ENCODE peak calls at places on chromosomes 2 and 18, in five cellular contexts. One of them, this sample, is unnamed. For H3K4me1, the result is how much of the 10 kb centered on the place peaks cover.

GRCh38 chr18:48824231-48824970 is 126.4 kb downstream of the SMAD7 start:
- DNase-seq in uterus: peak
- DNase-seq in ascending aorta: no peak
- DNase-seq in adrenal gland: peak
- DNase-seq in heart right ventricle: no peak
- DNase-seq in this sample: peak

GRCh38 chr18:9403795-9404564 is 69.4 kb downstream of the TWSG1 start:
- DNase-seq in adrenal gland: no peak
- DNase-seq in heart right ventricle: no peak
- DNase-seq in ascending aorta: no peak
- DNase-seq in uterus: no peak
- DNase-seq in this sample: no peak

GRCh38 chr2:65053199-65053598 is 3.0 kb upstream of the CEP68 start:
- DNase-seq in ascending aorta: no peak
- DNase-seq in heart right ventricle: no peak
- DNase-seq in uterus: no peak
- DNase-seq in adrenal gland: no peak
- DNase-seq in this sample: no peak

GRCh38 chr18:31101148-31102019 is 837 bp downstream of the DSC2 start:
- DNase-seq in uterus: peak
- DNase-seq in adrenal gland: peak
- DNase-seq in heart right ventricle: peak
- DNase-seq in ascending aorta: peak
- DNase-seq in this sample: peak

GRCh38 chr2:23850564-23851256 is 76.2 kb downstream of the ATAD2B start:
- DNase-seq in heart right ventricle: no peak
- DNase-seq in adrenal gland: no peak
- DNase-seq in uterus: no peak
- DNase-seq in ascending aorta: no peak
- DNase-seq in this sample: no peak

GRCh38 chr2:190682168-190682567 is 33.3 kb downstream of the NAB1 start:
- DNase-seq in heart right ventricle: no peak
- DNase-seq in uterus: no peak
- DNase-seq in adrenal gland: no peak
- DNase-seq in ascending aorta: no peak
- DNase-seq in this sample: no peak

GRCh38 chr2:74762789-74763188 is 71.1 kb upstream of the HK2 start:
- DNase-seq in ascending aorta: no peak
- DNase-seq in adrenal gland: no peak
- DNase-seq in heart right ventricle: no peak
- DNase-seq in uterus: no peak
- DNase-seq in this sample: no peak

GRCh38 chr2:169119117-169119770 is 49.9 kb downstream of the DHRS9 start:
- DNase-seq in ascending aorta: no peak
- DNase-seq in adrenal gland: no peak
- DNase-seq in uterus: no peak
- DNase-seq in heart right ventricle: no peak
- DNase-seq in this sample: no peak

GRCh38 chr2:6885968-6886367 is 8.4 kb downstream of the RSAD2 start:
- DNase-seq in uterus: no peak
- DNase-seq in adrenal gland: no peak
- DNase-seq in heart right ventricle: no peak
- DNase-seq in ascending aorta: no peak
- DNase-seq in this sample: no peak

GRCh38 chr2:21254170-21254965 is 130.6 kb downstream of the TDRD15 start:
- DNase-seq in uterus: no peak
- DNase-seq in adrenal gland: no peak
- DNase-seq in heart right ventricle: no peak
- DNase-seq in ascending aorta: no peak
- DNase-seq in this sample: no peak

GRCh38 chr2:53646788-53647187 is 120.8 kb upstream of the CHAC2 start:
- DNase-seq in adrenal gland: no peak
- DNase-seq in uterus: no peak
- DNase-seq in heart right ventricle: no peak
- DNase-seq in ascending aorta: no peak
- DNase-seq in this sample: no peak

GRCh38 chr18:48215876-48216638 is 193.1 kb downstream of the ZBTB7C start:
- DNase-seq in adrenal gland: no peak
- DNase-seq in ascending aorta: no peak
- DNase-seq in uterus: no peak
- DNase-seq in heart right ventricle: no peak
- DNase-seq in this sample: no peak

GRCh38 chr18:68417826-68418225 is 297.1 kb downstream of the TMX3 start:
- DNase-seq in adrenal gland: no peak
- DNase-seq in ascending aorta: no peak
- DNase-seq in uterus: no peak
- DNase-seq in heart right ventricle: no peak
- DNase-seq in this sample: no peak

GRCh38 chr2:126752876-126753275 is 96.9 kb downstream of the GYPC start:
- DNase-seq in uterus: no peak
- DNase-seq in adrenal gland: no peak
- DNase-seq in ascending aorta: no peak
- DNase-seq in heart right ventricle: no peak
- DNase-seq in this sample: no peak

GRCh38 chr18:23883277-23883790 is 131.2 kb upstream of the TTC39C start:
- DNase-seq in uterus: no peak
- DNase-seq in adrenal gland: no peak
- DNase-seq in ascending aorta: no peak
- DNase-seq in heart right ventricle: no peak
- DNase-seq in this sample: peak

GRCh38 chr2:317501-318424 is 29.9 kb upstream of the ALKAL2 start:
- DNase-seq in ascending aorta: no peak
- DNase-seq in heart right ventricle: no peak
- DNase-seq in adrenal gland: no peak
- DNase-seq in uterus: no peak
- DNase-seq in this sample: no peak

GRCh38 chr18:12827588-12827987 is 56.4 kb downstream of the PTPN2 start:
- DNase-seq in uterus: no peak
- DNase-seq in adrenal gland: no peak
- DNase-seq in ascending aorta: no peak
- DNase-seq in heart right ventricle: no peak
- DNase-seq in this sample: no peak

GRCh38 chr18:79826966-79827365 is 29.2 kb downstream of the KCNG2 start:
- DNase-seq in heart right ventricle: no peak
- DNase-seq in ascending aorta: no peak
- DNase-seq in adrenal gland: no peak
- DNase-seq in uterus: no peak
- DNase-seq in this sample: no peak

GRCh38 chr2:602571-603366 is 74.4 kb downstream of the TMEM18 start:
- DNase-seq in heart right ventricle: no peak
- DNase-seq in ascending aorta: no peak
- DNase-seq in uterus: no peak
- DNase-seq in adrenal gland: peak
- DNase-seq in this sample: no peak

GRCh38 chr2:42153944-42154593 is 15.1 kb upstream of the EML4 start:
- DNase-seq in heart right ventricle: no peak
- DNase-seq in uterus: no peak
- DNase-seq in adrenal gland: no peak
- DNase-seq in ascending aorta: no peak
- DNase-seq in this sample: no peak

GRCh38 chr2:2646312-2647051 is 315.4 kb upstream of the MYT1L start:
- DNase-seq in adrenal gland: no peak
- DNase-seq in ascending aorta: no peak
- DNase-seq in heart right ventricle: no peak
- DNase-seq in uterus: no peak
- DNase-seq in this sample: no peak

GRCh38 chr2:5190023-5190422 is 502.2 kb upstream of the SOX11 start:
- DNase-seq in uterus: no peak
- DNase-seq in ascending aorta: no peak
- DNase-seq in adrenal gland: no peak
- DNase-seq in heart right ventricle: no peak
- DNase-seq in this sample: no peak

GRCh38 chr2:240557101-240557751 is 562 bp downstream of the ANKMY1 start:
- DNase-seq in ascending aorta: no peak
- DNase-seq in adrenal gland: no peak
- DNase-seq in heart right ventricle: peak
- DNase-seq in uterus: no peak
- DNase-seq in this sample: no peak

GRCh38 chr2:52879561-52879960 is 888.0 kb upstream of the CHAC2 start:
- DNase-seq in heart right ventricle: no peak
- DNase-seq in adrenal gland: no peak
- DNase-seq in uterus: no peak
- DNase-seq in ascending aorta: no peak
- DNase-seq in this sample: no peak

GRCh38 chr2:64453710-64454315 is at the start of gene LGALSL:
- DNase-seq in adrenal gland: peak
- DNase-seq in ascending aorta: peak
- DNase-seq in heart right ventricle: peak
- DNase-seq in uterus: peak
- DNase-seq in this sample: peak

GRCh38 chr2:88329815-88330603 is 122.5 kb downstream of the FOXI3 start:
- DNase-seq in heart right ventricle: no peak
- DNase-seq in ascending aorta: no peak
- DNase-seq in adrenal gland: no peak
- DNase-seq in uterus: no peak
- DNase-seq in this sample: no peak

GRCh38 chr2:220356076-220356475 is 728.6 kb downstream of the SLC4A3 start:
- DNase-seq in adrenal gland: no peak
- DNase-seq in ascending aorta: no peak
- DNase-seq in uterus: no peak
- DNase-seq in heart right ventricle: no peak
- DNase-seq in this sample: no peak

GRCh38 chr2:43939695-43940094 is 56.1 kb downstream of the LRPPRC start:
- DNase-seq in heart right ventricle: no peak
- DNase-seq in ascending aorta: no peak
- DNase-seq in uterus: no peak
- DNase-seq in adrenal gland: no peak
- DNase-seq in this sample: no peak

GRCh38 chr2:197108758-197109157 is 182.3 kb upstream of the PGAP1 start:
- DNase-seq in uterus: peak
- DNase-seq in ascending aorta: no peak
- DNase-seq in heart right ventricle: peak
- DNase-seq in adrenal gland: peak
- DNase-seq in this sample: peak

GRCh38 chr18:54734059-54734458 is 94.2 kb upstream of the RAB27B start:
- DNase-seq in uterus: no peak
- DNase-seq in heart right ventricle: no peak
- DNase-seq in ascending aorta: no peak
- DNase-seq in adrenal gland: no peak
- DNase-seq in this sample: no peak

GRCh38 chr2:170301606-170302005 is 123.7 kb downstream of the MYO3B start:
- DNase-seq in heart right ventricle: no peak
- DNase-seq in ascending aorta: no peak
- DNase-seq in adrenal gland: no peak
- DNase-seq in uterus: no peak
- DNase-seq in this sample: no peak

GRCh38 chr2:169528271-169528701 is 18.8 kb downstream of the KLHL41 start:
- DNase-seq in adrenal gland: peak
- DNase-seq in heart right ventricle: peak
- DNase-seq in ascending aorta: no peak
- DNase-seq in uterus: peak
- DNase-seq in this sample: peak

GRCh38 chr2:236720974-236721600 is 151.5 kb downstream of the ACKR3 start:
- DNase-seq in ascending aorta: no peak
- DNase-seq in adrenal gland: no peak
- DNase-seq in uterus: no peak
- DNase-seq in heart right ventricle: no peak
- DNase-seq in this sample: no peak

GRCh38 chr2:71226391-71226964 is 425 bp downstream of the PAIP2B start:
- DNase-seq in uterus: peak
- DNase-seq in heart right ventricle: peak
- DNase-seq in ascending aorta: no peak
- DNase-seq in adrenal gland: peak
- DNase-seq in this sample: no peak

GRCh38 chr2:108987111-108987510 is 1.9 kb downstream of the EDAR start:
- DNase-seq in adrenal gland: no peak
- DNase-seq in heart right ventricle: no peak
- DNase-seq in uterus: no peak
- DNase-seq in ascending aorta: no peak
- DNase-seq in this sample: no peak

DNA sequence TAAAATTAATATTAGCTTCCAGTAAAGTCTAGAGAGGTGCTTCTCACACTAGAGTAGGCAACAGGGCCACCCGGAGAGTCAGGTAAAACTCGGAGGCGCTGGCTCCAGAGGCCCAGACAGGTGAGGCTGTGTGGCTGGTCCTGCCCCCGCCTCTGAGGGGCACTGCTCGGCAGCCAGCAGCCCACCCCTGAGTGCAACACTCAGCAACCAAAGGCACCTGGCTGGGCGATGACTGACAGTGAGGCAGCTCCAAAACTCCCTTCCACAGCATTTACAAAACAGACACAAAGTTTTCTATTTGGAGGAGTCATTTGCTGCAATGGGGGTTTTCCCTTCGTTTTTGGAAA is 138.8 kb upstream of the ID2 start:
- DNase-seq in adrenal gland: peak
- DNase-seq in uterus: peak
- DNase-seq in ascending aorta: no peak
- DNase-seq in heart right ventricle: no peak
- DNase-seq in this sample: peak
- H3K4me1 ChIP-seq in adrenal gland: under half
- H3K4me1 ChIP-seq in uterus: under half
- H3K4me1 ChIP-seq in ascending aorta: under half
- H3K4me1 ChIP-seq in heart right ventricle: half or more
- H3K4me1 ChIP-seq in this sample: under half

DNA sequence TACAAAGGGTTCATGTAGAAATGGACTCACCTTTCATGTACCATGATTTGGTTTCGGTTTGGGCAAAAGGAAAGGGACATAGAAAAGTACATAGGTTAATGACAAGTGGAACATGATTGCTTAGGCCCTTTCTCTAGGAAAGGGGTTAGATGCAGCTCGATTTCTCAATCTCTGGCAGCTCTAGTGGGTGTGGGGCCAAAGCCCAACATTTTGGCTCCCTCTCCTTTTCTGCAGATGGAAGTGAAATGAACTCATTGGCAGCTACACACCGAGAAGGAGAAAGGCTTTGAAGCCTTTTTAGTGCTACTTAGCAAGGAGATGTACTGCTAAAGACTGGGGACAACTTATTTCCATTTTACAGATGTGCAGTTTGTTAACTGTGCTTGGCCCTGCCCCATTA is 93.8 kb downstream of the LYPD6B start:
- DNase-seq in heart right ventricle: no peak
- DNase-seq in uterus: no peak
- DNase-seq in adrenal gland: no peak
- DNase-seq in ascending aorta: no peak
- DNase-seq in this sample: no peak
- H3K27ac ChIP-seq in heart right ventricle: no peak
- H3K27ac ChIP-seq in uterus: no peak
- H3K27ac ChIP-seq in adrenal gland: no peak
- H3K27ac ChIP-seq in ascending aorta: no peak
- H3K27ac ChIP-seq in this sample: no peak

DNA sequence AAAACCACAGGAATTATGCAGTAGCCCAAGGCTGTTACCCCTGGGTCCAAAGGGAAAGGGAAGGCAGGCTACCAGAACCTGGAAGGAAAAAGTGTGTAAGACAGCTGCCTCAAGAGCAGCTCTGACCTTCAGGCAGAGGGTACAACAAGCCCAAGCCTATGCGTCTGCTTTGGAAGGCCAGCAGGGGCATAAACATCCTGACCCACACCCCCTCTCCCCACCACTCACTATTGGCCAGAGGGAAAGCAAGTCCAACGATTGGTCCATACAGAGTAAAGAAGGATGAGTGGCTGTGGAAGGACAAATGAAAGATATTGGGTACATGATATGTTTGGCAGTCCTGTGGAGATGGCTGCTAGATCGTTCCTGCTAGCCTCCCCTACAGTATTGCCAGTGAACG is 227.6 kb upstream of the HNRNPA3 start:
- DNase-seq in ascending aorta: no peak
- DNase-seq in uterus: no peak
- DNase-seq in adrenal gland: no peak
- DNase-seq in heart right ventricle: no peak
- DNase-seq in this sample: no peak
- H3K4me1 ChIP-seq in ascending aorta: under half
- H3K4me1 ChIP-seq in uterus: under half
- H3K4me1 ChIP-seq in adrenal gland: under half
- H3K4me1 ChIP-seq in heart right ventricle: under half
- H3K4me1 ChIP-seq in this sample: under half

GRCh38 chr2:174931724-174932123 is 73.5 kb downstream of the CHN1 start:
- DNase-seq in ascending aorta: no peak
- DNase-seq in uterus: no peak
- DNase-seq in heart right ventricle: no peak
- DNase-seq in adrenal gland: no peak
- DNase-seq in this sample: no peak
- H3K27ac ChIP-seq in ascending aorta: no peak
- H3K27ac ChIP-seq in uterus: no peak
- H3K27ac ChIP-seq in heart right ventricle: no peak
- H3K27ac ChIP-seq in adrenal gland: no peak
- H3K27ac ChIP-seq in this sample: no peak